ENCODE peak calls at places on chromosome 6, in six cellular contexts. P, B, R, S, N and K are unnamed samples.

GRCh38 chr6:165889636-165890403 is 226.8 kb upstream of the PDE10A start:
- DNase-seq in P (no peak), B (peak), R (peak), S (peak), N (peak), K (peak)

GRCh38 chr6:149860834-149861602 is 3.1 kb downstream of the LRP11 start:
- DNase-seq in P (no peak), B (no peak), R (no peak), S (no peak), N (no peak), K (no peak)

GRCh38 chr6:81865712-81866111 is 113.2 kb upstream of the TENT5A start:
- DNase-seq in P (no peak), B (no peak), R (no peak), S (no peak), N (no peak), K (no peak)

GRCh38 chr6:137973201-137973600 is 106.1 kb downstream of the TNFAIP3 start:
- DNase-seq in P (no peak), B (no peak), R (no peak), S (no peak), N (no peak), K (no peak)

GRCh38 chr6:147716434-147716833 is 207.9 kb downstream of the SAMD5 start:
- DNase-seq in P (no peak), B (no peak), R (no peak), S (no peak), N (no peak), K (no peak)

GRCh38 chr6:49668083-49668511 is 31.5 kb upstream of the RHAG start:
- DNase-seq in P (no peak), B (no peak), R (no peak), S (peak), N (no peak), K (no peak)

GRCh38 chr6:41602864-41603608 is 35.2 kb upstream of the MDFI start:
- DNase-seq in P (peak), B (peak), R (peak), S (peak), N (peak), K (peak)

GRCh38 chr6:95364016-95364604 is 213.2 kb upstream of the MANEA start:
- DNase-seq in P (no peak), B (no peak), R (peak), S (peak), N (no peak), K (no peak)

GRCh38 chr6:159127701-159128100 is 41.5 kb upstream of the FNDC1 start:
- DNase-seq in P (no peak), B (no peak), R (no peak), S (no peak), N (no peak), K (no peak)

GRCh38 chr6:113819169-113819830 is 37.8 kb upstream of the MARCKS start:
- DNase-seq in P (no peak), B (no peak), R (no peak), S (no peak), N (no peak), K (no peak)

GRCh38 chr6:148570456-148570855 is 176.4 kb upstream of the UST start:
- DNase-seq in P (no peak), B (no peak), R (no peak), S (no peak), N (no peak), K (no peak)

GRCh38 chr6:148720371-148720770 is 26.5 kb upstream of the UST start:
- DNase-seq in P (no peak), B (no peak), R (no peak), S (no peak), N (no peak), K (no peak)

GRCh38 chr6:104704191-104704590 is 155.5 kb downstream of the HACE1 start:
- DNase-seq in P (no peak), B (no peak), R (no peak), S (no peak), N (no peak), K (no peak)

GRCh38 chr6:90131614-90132423 is 164.8 kb downstream of the BACH2 start:
- DNase-seq in P (no peak), B (no peak), R (no peak), S (no peak), N (no peak), K (no peak)

GRCh38 chr6:157428418-157429202 is 47.6 kb downstream of the ZDHHC14 start:
- DNase-seq in P (no peak), B (peak), R (no peak), S (peak), N (no peak), K (peak)

GRCh38 chr6:44002071-44002590 is 125.1 kb downstream of the MRPL14 start:
- DNase-seq in P (no peak), B (no peak), R (no peak), S (peak), N (no peak), K (no peak)

GRCh38 chr6:156774872-156775405 is 2.2 kb upstream of the ARID1B start:
- DNase-seq in P (no peak), B (no peak), R (no peak), S (peak), N (no peak), K (no peak)

GRCh38 chr6:30942338-30943060 is 1.7 kb downstream of the MUCL3 start:
- DNase-seq in P (no peak), B (no peak), R (no peak), S (peak), N (no peak), K (peak)

GRCh38 chr6:2766767-2767314 is 1.6 kb downstream of the WRNIP1 start:
- DNase-seq in P (no peak), B (no peak), R (no peak), S (no peak), N (no peak), K (no peak)

GRCh38 chr6:154392561-154392960 is 36.0 kb upstream of the IPCEF1 start:
- DNase-seq in P (no peak), B (no peak), R (no peak), S (no peak), N (no peak), K (no peak)

GRCh38 chr6:6891074-6891754 is 216.5 kb upstream of the RREB1 start:
- DNase-seq in P (no peak), B (no peak), R (no peak), S (peak), N (no peak), K (no peak)

GRCh38 chr6:41036601-41037000 is 2.4 kb downstream of the UNC5CL start:
- DNase-seq in P (no peak), B (no peak), R (no peak), S (no peak), N (no peak), K (no peak)

GRCh38 chr6:17574871-17575560 is 25.1 kb upstream of the FAM8A1 start:
- DNase-seq in P (no peak), B (no peak), R (no peak), S (no peak), N (no peak), K (no peak)

GRCh38 chr6:107185570-107185969 is 70.3 kb upstream of the BEND3 start:
- DNase-seq in P (no peak), B (no peak), R (no peak), S (peak), N (no peak), K (peak)

GRCh38 chr6:42128460-42129359 is 13.7 kb downstream of the C6orf132 start:
- DNase-seq in P (no peak), B (no peak), R (no peak), S (no peak), N (no peak), K (peak)

GRCh38 chr6:134391221-134391620 is 73.3 kb upstream of the SGK1 start:
- DNase-seq in P (no peak), B (no peak), R (no peak), S (no peak), N (no peak), K (no peak)

GRCh38 chr6:108937170-108937569 is 88.9 kb downstream of the ARMC2 start:
- DNase-seq in P (no peak), B (no peak), R (no peak), S (no peak), N (no peak), K (no peak)

GRCh38 chr6:26553739-26554668 is 15.8 kb downstream of the HMGN4 start:
- DNase-seq in P (peak), B (peak), R (peak), S (peak), N (peak), K (peak)

GRCh38 chr6:24352434-24352833 is 5.4 kb downstream of the DCDC2 start:
- DNase-seq in P (no peak), B (no peak), R (no peak), S (no peak), N (no peak), K (no peak)

GRCh38 chr6:95923518-95923917 is 92.3 kb upstream of the FUT9 start:
- DNase-seq in P (no peak), B (peak), R (peak), S (no peak), N (peak), K (peak)

GRCh38 chr6:158793432-158793831 is 25.7 kb downstream of the EZR start:
- DNase-seq in P (no peak), B (no peak), R (no peak), S (peak), N (no peak), K (peak)

GRCh38 chr6:168219167-168219566 is 100.4 kb downstream of the DACT2 start:
- DNase-seq in P (no peak), B (no peak), R (no peak), S (no peak), N (no peak), K (no peak)

GRCh38 chr6:35031611-35032529 is 109.3 kb downstream of the TCP11 start:
- DNase-seq in P (no peak), B (no peak), R (no peak), S (no peak), N (no peak), K (no peak)

GRCh38 chr6:121105461-121105860 is 228.8 kb downstream of the TBC1D32 start:
- DNase-seq in P (no peak), B (no peak), R (no peak), S (no peak), N (no peak), K (no peak)

GRCh38 chr6:121901432-121901831 is 466.0 kb downstream of the GJA1 start:
- DNase-seq in P (no peak), B (no peak), R (no peak), S (no peak), N (no peak), K (no peak)

GRCh38 chr6:101445527-101445926 is 52.0 kb downstream of the GRIK2 start:
- DNase-seq in P (no peak), B (no peak), R (no peak), S (peak), N (no peak), K (no peak)

GRCh38 chr6:109508166-109508860 is 25.3 kb upstream of the ZBTB24 start:
- DNase-seq in P (no peak), B (no peak), R (no peak), S (no peak), N (no peak), K (no peak)

GRCh38 chr6:167146173-167146572 is 11.6 kb downstream of the GPR31 start:
- DNase-seq in P (no peak), B (no peak), R (no peak), S (no peak), N (no peak), K (no peak)

GRCh38 chr6:75632247-75632646 is 30.6 kb downstream of the SENP6 start:
- DNase-seq in P (no peak), B (no peak), R (no peak), S (no peak), N (no peak), K (no peak)

GRCh38 chr6:167851349-167851952 is 24.7 kb downstream of the AFDN start:
- DNase-seq in P (no peak), B (no peak), R (no peak), S (no peak), N (no peak), K (no peak)